ENCODE peak calls at places on chromosomes 4 and X, in four cellular contexts. One of them, this sample, is unnamed.

GRCh38 chrX:2325076-2325784 is 175.5 kb downstream of the DHRSX start:
- DNase-seq in posterior vena cava: peak
- DNase-seq in GF-D8: no peak
- DNase-seq in CD8-positive, alpha-beta memory T cell: peak
- DNase-seq in this sample: no peak

GRCh38 chrX:80290834-80291233 is 129.4 kb upstream of the TENT5D start:
- DNase-seq in GF-D8: no peak
- DNase-seq in posterior vena cava: no peak
- DNase-seq in CD8-positive, alpha-beta memory T cell: no peak
- DNase-seq in this sample: no peak

GRCh38 chrX:134163836-134164235 is 73.1 kb upstream of the CCDC160 start:
- DNase-seq in GF-D8: no peak
- DNase-seq in posterior vena cava: no peak
- DNase-seq in CD8-positive, alpha-beta memory T cell: no peak
- DNase-seq in this sample: no peak

GRCh38 chrX:110081320-110081719 is 78.4 kb downstream of the TMEM164 start:
- DNase-seq in posterior vena cava: no peak
- DNase-seq in GF-D8: no peak
- DNase-seq in CD8-positive, alpha-beta memory T cell: no peak
- DNase-seq in this sample: no peak

GRCh38 chr4:138096384-138097062 is 145.6 kb downstream of the SLC7A11 start:
- DNase-seq in GF-D8: no peak
- DNase-seq in posterior vena cava: no peak
- DNase-seq in CD8-positive, alpha-beta memory T cell: no peak
- DNase-seq in this sample: no peak

GRCh38 chrX:128460835-128461234 is 408.6 kb upstream of the ACTRT1 start:
- DNase-seq in CD8-positive, alpha-beta memory T cell: no peak
- DNase-seq in GF-D8: no peak
- DNase-seq in posterior vena cava: no peak
- DNase-seq in this sample: no peak

GRCh38 chrX:9765072-9765736 is 443 bp downstream of the GPR143 start:
- DNase-seq in GF-D8: no peak
- DNase-seq in CD8-positive, alpha-beta memory T cell: no peak
- DNase-seq in posterior vena cava: peak
- DNase-seq in this sample: peak

GRCh38 chr4:60724623-60725022 is 475.5 kb upstream of the ADGRL3 start:
- DNase-seq in posterior vena cava: no peak
- DNase-seq in GF-D8: no peak
- DNase-seq in CD8-positive, alpha-beta memory T cell: no peak
- DNase-seq in this sample: no peak

GRCh38 chr4:100982345-100982744 is 365.0 kb downstream of the PPP3CA start:
- DNase-seq in posterior vena cava: no peak
- DNase-seq in GF-D8: no peak
- DNase-seq in CD8-positive, alpha-beta memory T cell: no peak
- DNase-seq in this sample: no peak

GRCh38 chr4:185773419-185773818 is 38.6 kb downstream of the SORBS2 start:
- DNase-seq in GF-D8: no peak
- DNase-seq in CD8-positive, alpha-beta memory T cell: no peak
- DNase-seq in posterior vena cava: no peak
- DNase-seq in this sample: no peak

GRCh38 chrX:133921764-133922389 is 63.5 kb downstream of the GPC3 start:
- DNase-seq in CD8-positive, alpha-beta memory T cell: peak
- DNase-seq in posterior vena cava: no peak
- DNase-seq in GF-D8: no peak
- DNase-seq in this sample: peak

GRCh38 chrX:37509349-37509748 is 62.1 kb upstream of the LANCL3 start:
- DNase-seq in CD8-positive, alpha-beta memory T cell: no peak
- DNase-seq in posterior vena cava: no peak
- DNase-seq in GF-D8: no peak
- DNase-seq in this sample: no peak

GRCh38 chrX:3659761-3660160 is 53.7 kb downstream of the PRKX start:
- DNase-seq in posterior vena cava: no peak
- DNase-seq in GF-D8: no peak
- DNase-seq in CD8-positive, alpha-beta memory T cell: no peak
- DNase-seq in this sample: no peak

GRCh38 chr4:173498771-173499170 is 31.3 kb downstream of the HAND2 start:
- DNase-seq in GF-D8: no peak
- DNase-seq in posterior vena cava: no peak
- DNase-seq in CD8-positive, alpha-beta memory T cell: no peak
- DNase-seq in this sample: no peak

GRCh38 chrX:129058405-129058804 is 464.9 kb downstream of the SMARCA1 start:
- DNase-seq in GF-D8: no peak
- DNase-seq in posterior vena cava: no peak
- DNase-seq in CD8-positive, alpha-beta memory T cell: no peak
- DNase-seq in this sample: no peak

GRCh38 chrX:1902901-1903379 is 288.1 kb downstream of the ASMT start:
- DNase-seq in posterior vena cava: no peak
- DNase-seq in CD8-positive, alpha-beta memory T cell: no peak
- DNase-seq in GF-D8: no peak
- DNase-seq in this sample: no peak

GRCh38 chr4:110088670-110089069 is 109.7 kb downstream of the ELOVL6 start:
- DNase-seq in GF-D8: no peak
- DNase-seq in posterior vena cava: no peak
- DNase-seq in CD8-positive, alpha-beta memory T cell: no peak
- DNase-seq in this sample: no peak

GRCh38 chr4:78971326-78971725 is 32.1 kb upstream of the PAQR3 start:
- DNase-seq in posterior vena cava: no peak
- DNase-seq in GF-D8: no peak
- DNase-seq in CD8-positive, alpha-beta memory T cell: no peak
- DNase-seq in this sample: no peak

GRCh38 chrX:130896816-130897508 is 6.0 kb downstream of the ENOX2 start:
- DNase-seq in CD8-positive, alpha-beta memory T cell: no peak
- DNase-seq in GF-D8: no peak
- DNase-seq in posterior vena cava: no peak
- DNase-seq in this sample: no peak

GRCh38 chr4:153728151-153728550 is 31.7 kb downstream of the RNF175 start:
- DNase-seq in posterior vena cava: no peak
- DNase-seq in CD8-positive, alpha-beta memory T cell: no peak
- DNase-seq in GF-D8: no peak
- DNase-seq in this sample: no peak

GRCh38 chr4:3401436-3402171 is 40.2 kb upstream of the HGFAC start:
- DNase-seq in CD8-positive, alpha-beta memory T cell: no peak
- DNase-seq in GF-D8: no peak
- DNase-seq in posterior vena cava: no peak
- DNase-seq in this sample: no peak

GRCh38 chr4:148443550-148444295 is 1.5 kb upstream of the NR3C2 start:
- DNase-seq in GF-D8: no peak
- DNase-seq in CD8-positive, alpha-beta memory T cell: peak
- DNase-seq in posterior vena cava: peak
- DNase-seq in this sample: peak

GRCh38 chr4:165426331-165426730 is 47.5 kb downstream of the CPE start:
- DNase-seq in GF-D8: no peak
- DNase-seq in posterior vena cava: no peak
- DNase-seq in CD8-positive, alpha-beta memory T cell: no peak
- DNase-seq in this sample: no peak

GRCh38 chr4:122639181-122639580 is 18.3 kb upstream of the IL21 start:
- DNase-seq in CD8-positive, alpha-beta memory T cell: no peak
- DNase-seq in posterior vena cava: no peak
- DNase-seq in GF-D8: no peak
- DNase-seq in this sample: no peak

GRCh38 chr4:140158234-140159030 is 4.4 kb upstream of the MAML3 start:
- DNase-seq in CD8-positive, alpha-beta memory T cell: no peak
- DNase-seq in posterior vena cava: no peak
- DNase-seq in GF-D8: peak
- DNase-seq in this sample: no peak

GRCh38 chr4:120842046-120842445 is 80.5 kb downstream of the PRDM5 start:
- DNase-seq in posterior vena cava: no peak
- DNase-seq in GF-D8: no peak
- DNase-seq in CD8-positive, alpha-beta memory T cell: no peak
- DNase-seq in this sample: no peak

GRCh38 chr4:87575408-87575807 is 32.9 kb upstream of the DSPP start:
- DNase-seq in CD8-positive, alpha-beta memory T cell: no peak
- DNase-seq in GF-D8: no peak
- DNase-seq in posterior vena cava: no peak
- DNase-seq in this sample: no peak

GRCh38 chr4:157072002-157072401 is 3.9 kb upstream of the GLRB start:
- DNase-seq in CD8-positive, alpha-beta memory T cell: no peak
- DNase-seq in posterior vena cava: no peak
- DNase-seq in GF-D8: no peak
- DNase-seq in this sample: no peak

GRCh38 chr4:105061136-105061696 is 85.5 kb upstream of the TET2 start:
- DNase-seq in GF-D8: peak
- DNase-seq in posterior vena cava: no peak
- DNase-seq in CD8-positive, alpha-beta memory T cell: peak
- DNase-seq in this sample: no peak

This sample was measured in WTC11.